ENCODE peak calls at places on chromosomes 16 and 17, in ten cellular contexts. One of them, this sample, is unnamed.

GRCh38 chr17:42409467-42410351 is 13.3 kb downstream of the CAVIN1 start:
- DNase-seq in stimulated activated CD8-positive, alpha-beta memory T cell treated with anti-CD3 and anti-CD28 coated beads, Interleukin-12 subunit alpha, Interleukin-12 subunit beta, amount 100 ng/mL, for 1 hour: no peak
- DNase-seq in activated CD4-positive, alpha-beta T cell treated with anti-CD3 and anti-CD28 coated beads for 4 hours: no peak
- DNase-seq in RCC 7860: peak
- DNase-seq in CD8-positive, alpha-beta memory T cell: no peak
- DNase-seq in T-cell: no peak
- DNase-seq in COR-L47: no peak
- DNase-seq in A172: peak
- DNase-seq in activated CD4-positive, CD25-positive, alpha-beta regulatory T cell: no peak
- DNase-seq in K562: no peak
- DNase-seq in this sample: no peak

GRCh38 chr16:57383276-57384247 is 11.3 kb downstream of the CX3CL1 start:
- DNase-seq in activated CD4-positive, alpha-beta T cell treated with anti-CD3 and anti-CD28 coated beads for 4 hours: no peak
- DNase-seq in K562: no peak
- DNase-seq in A172: peak
- DNase-seq in COR-L47: no peak
- DNase-seq in CD8-positive, alpha-beta memory T cell: no peak
- DNase-seq in stimulated activated CD8-positive, alpha-beta memory T cell treated with anti-CD3 and anti-CD28 coated beads, Interleukin-12 subunit alpha, Interleukin-12 subunit beta, amount 100 ng/mL, for 1 hour: no peak
- DNase-seq in activated CD4-positive, CD25-positive, alpha-beta regulatory T cell: no peak
- DNase-seq in RCC 7860: peak
- DNase-seq in T-cell: no peak
- DNase-seq in this sample: no peak

GRCh38 chr16:82322177-82322576 is 152.2 kb upstream of the MPHOSPH6 start:
- DNase-seq in activated CD4-positive, CD25-positive, alpha-beta regulatory T cell: no peak
- DNase-seq in stimulated activated CD8-positive, alpha-beta memory T cell treated with anti-CD3 and anti-CD28 coated beads, Interleukin-12 subunit alpha, Interleukin-12 subunit beta, amount 100 ng/mL, for 1 hour: no peak
- DNase-seq in RCC 7860: no peak
- DNase-seq in COR-L47: no peak
- DNase-seq in activated CD4-positive, alpha-beta T cell treated with anti-CD3 and anti-CD28 coated beads for 4 hours: no peak
- DNase-seq in K562: no peak
- DNase-seq in CD8-positive, alpha-beta memory T cell: no peak
- DNase-seq in A172: no peak
- DNase-seq in T-cell: no peak
- DNase-seq in this sample: no peak

GRCh38 chr17:48840441-48840840 is 9.6 kb downstream of the CALCOCO2 start:
- DNase-seq in K562: no peak
- DNase-seq in activated CD4-positive, CD25-positive, alpha-beta regulatory T cell: no peak
- DNase-seq in CD8-positive, alpha-beta memory T cell: no peak
- DNase-seq in T-cell: no peak
- DNase-seq in activated CD4-positive, alpha-beta T cell treated with anti-CD3 and anti-CD28 coated beads for 4 hours: no peak
- DNase-seq in COR-L47: no peak
- DNase-seq in RCC 7860: no peak
- DNase-seq in A172: no peak
- DNase-seq in stimulated activated CD8-positive, alpha-beta memory T cell treated with anti-CD3 and anti-CD28 coated beads, Interleukin-12 subunit alpha, Interleukin-12 subunit beta, amount 100 ng/mL, for 1 hour: no peak
- DNase-seq in this sample: no peak

GRCh38 chr16:58654456-58655214 is 25.0 kb upstream of the CNOT1 start:
- DNase-seq in COR-L47: no peak
- DNase-seq in stimulated activated CD8-positive, alpha-beta memory T cell treated with anti-CD3 and anti-CD28 coated beads, Interleukin-12 subunit alpha, Interleukin-12 subunit beta, amount 100 ng/mL, for 1 hour: no peak
- DNase-seq in A172: no peak
- DNase-seq in T-cell: no peak
- DNase-seq in K562: no peak
- DNase-seq in RCC 7860: no peak
- DNase-seq in CD8-positive, alpha-beta memory T cell: no peak
- DNase-seq in activated CD4-positive, alpha-beta T cell treated with anti-CD3 and anti-CD28 coated beads for 4 hours: no peak
- DNase-seq in activated CD4-positive, CD25-positive, alpha-beta regulatory T cell: no peak
- DNase-seq in this sample: no peak

GRCh38 chr16:24980077-24980793 is 34.9 kb downstream of the ARHGAP17 start:
- DNase-seq in activated CD4-positive, CD25-positive, alpha-beta regulatory T cell: no peak
- DNase-seq in T-cell: no peak
- DNase-seq in CD8-positive, alpha-beta memory T cell: no peak
- DNase-seq in activated CD4-positive, alpha-beta T cell treated with anti-CD3 and anti-CD28 coated beads for 4 hours: no peak
- DNase-seq in A172: no peak
- DNase-seq in COR-L47: no peak
- DNase-seq in stimulated activated CD8-positive, alpha-beta memory T cell treated with anti-CD3 and anti-CD28 coated beads, Interleukin-12 subunit alpha, Interleukin-12 subunit beta, amount 100 ng/mL, for 1 hour: no peak
- DNase-seq in RCC 7860: no peak
- DNase-seq in K562: no peak
- DNase-seq in this sample: peak

GRCh38 chr17:63974594-63975192 is 2.0 kb upstream of the SCN4A start:
- DNase-seq in K562: no peak
- DNase-seq in RCC 7860: peak
- DNase-seq in CD8-positive, alpha-beta memory T cell: no peak
- DNase-seq in activated CD4-positive, CD25-positive, alpha-beta regulatory T cell: no peak
- DNase-seq in stimulated activated CD8-positive, alpha-beta memory T cell treated with anti-CD3 and anti-CD28 coated beads, Interleukin-12 subunit alpha, Interleukin-12 subunit beta, amount 100 ng/mL, for 1 hour: no peak
- DNase-seq in activated CD4-positive, alpha-beta T cell treated with anti-CD3 and anti-CD28 coated beads for 4 hours: no peak
- DNase-seq in COR-L47: no peak
- DNase-seq in A172: peak
- DNase-seq in T-cell: no peak
- DNase-seq in this sample: no peak

GRCh38 chr16:57489229-57489628 is 2.9 kb upstream of the DOK4 start:
- DNase-seq in CD8-positive, alpha-beta memory T cell: no peak
- DNase-seq in stimulated activated CD8-positive, alpha-beta memory T cell treated with anti-CD3 and anti-CD28 coated beads, Interleukin-12 subunit alpha, Interleukin-12 subunit beta, amount 100 ng/mL, for 1 hour: no peak
- DNase-seq in activated CD4-positive, CD25-positive, alpha-beta regulatory T cell: no peak
- DNase-seq in RCC 7860: no peak
- DNase-seq in A172: no peak
- DNase-seq in COR-L47: no peak
- DNase-seq in K562: no peak
- DNase-seq in T-cell: no peak
- DNase-seq in activated CD4-positive, alpha-beta T cell treated with anti-CD3 and anti-CD28 coated beads for 4 hours: no peak
- DNase-seq in this sample: no peak

GRCh38 chr16:48365601-48366164 is 19.5 kb downstream of the SIAH1 start:
- DNase-seq in T-cell: peak
- DNase-seq in stimulated activated CD8-positive, alpha-beta memory T cell treated with anti-CD3 and anti-CD28 coated beads, Interleukin-12 subunit alpha, Interleukin-12 subunit beta, amount 100 ng/mL, for 1 hour: peak
- DNase-seq in RCC 7860: peak
- DNase-seq in COR-L47: peak
- DNase-seq in activated CD4-positive, CD25-positive, alpha-beta regulatory T cell: peak
- DNase-seq in activated CD4-positive, alpha-beta T cell treated with anti-CD3 and anti-CD28 coated beads for 4 hours: peak
- DNase-seq in CD8-positive, alpha-beta memory T cell: peak
- DNase-seq in K562: peak
- DNase-seq in A172: peak
- DNase-seq in this sample: peak

GRCh38 chr16:63978240-63978639 is 1143.6 kb downstream of the CDH11 start:
- DNase-seq in T-cell: no peak
- DNase-seq in activated CD4-positive, CD25-positive, alpha-beta regulatory T cell: no peak
- DNase-seq in CD8-positive, alpha-beta memory T cell: no peak
- DNase-seq in RCC 7860: no peak
- DNase-seq in COR-L47: no peak
- DNase-seq in stimulated activated CD8-positive, alpha-beta memory T cell treated with anti-CD3 and anti-CD28 coated beads, Interleukin-12 subunit alpha, Interleukin-12 subunit beta, amount 100 ng/mL, for 1 hour: no peak
- DNase-seq in activated CD4-positive, alpha-beta T cell treated with anti-CD3 and anti-CD28 coated beads for 4 hours: no peak
- DNase-seq in K562: no peak
- DNase-seq in A172: no peak
- DNase-seq in this sample: no peak

GRCh38 chr17:64345691-64346376 is 44.8 kb downstream of the PECAM1 start:
- DNase-seq in T-cell: no peak
- DNase-seq in RCC 7860: no peak
- DNase-seq in COR-L47: no peak
- DNase-seq in activated CD4-positive, CD25-positive, alpha-beta regulatory T cell: no peak
- DNase-seq in activated CD4-positive, alpha-beta T cell treated with anti-CD3 and anti-CD28 coated beads for 4 hours: no peak
- DNase-seq in stimulated activated CD8-positive, alpha-beta memory T cell treated with anti-CD3 and anti-CD28 coated beads, Interleukin-12 subunit alpha, Interleukin-12 subunit beta, amount 100 ng/mL, for 1 hour: no peak
- DNase-seq in A172: no peak
- DNase-seq in K562: no peak
- DNase-seq in CD8-positive, alpha-beta memory T cell: no peak
- DNase-seq in this sample: no peak

GRCh38 chr17:6654816-6655731 is 3.5 kb downstream of the C17orf100 start:
- DNase-seq in K562: no peak
- DNase-seq in A172: no peak
- DNase-seq in activated CD4-positive, alpha-beta T cell treated with anti-CD3 and anti-CD28 coated beads for 4 hours: no peak
- DNase-seq in CD8-positive, alpha-beta memory T cell: no peak
- DNase-seq in stimulated activated CD8-positive, alpha-beta memory T cell treated with anti-CD3 and anti-CD28 coated beads, Interleukin-12 subunit alpha, Interleukin-12 subunit beta, amount 100 ng/mL, for 1 hour: no peak
- DNase-seq in RCC 7860: no peak
- DNase-seq in activated CD4-positive, CD25-positive, alpha-beta regulatory T cell: no peak
- DNase-seq in COR-L47: peak
- DNase-seq in T-cell: no peak
- DNase-seq in this sample: no peak

GRCh38 chr16:68383858-68384257 is 64.5 kb downstream of the SMPD3 start:
- DNase-seq in COR-L47: no peak
- DNase-seq in activated CD4-positive, alpha-beta T cell treated with anti-CD3 and anti-CD28 coated beads for 4 hours: no peak
- DNase-seq in activated CD4-positive, CD25-positive, alpha-beta regulatory T cell: no peak
- DNase-seq in A172: no peak
- DNase-seq in CD8-positive, alpha-beta memory T cell: no peak
- DNase-seq in K562: no peak
- DNase-seq in T-cell: no peak
- DNase-seq in RCC 7860: no peak
- DNase-seq in stimulated activated CD8-positive, alpha-beta memory T cell treated with anti-CD3 and anti-CD28 coated beads, Interleukin-12 subunit alpha, Interleukin-12 subunit beta, amount 100 ng/mL, for 1 hour: no peak
- DNase-seq in this sample: no peak

GRCh38 chr16:15961060-15961511 is 11.7 kb downstream of the ABCC1 start:
- DNase-seq in A172: no peak
- DNase-seq in RCC 7860: no peak
- DNase-seq in stimulated activated CD8-positive, alpha-beta memory T cell treated with anti-CD3 and anti-CD28 coated beads, Interleukin-12 subunit alpha, Interleukin-12 subunit beta, amount 100 ng/mL, for 1 hour: peak
- DNase-seq in COR-L47: no peak
- DNase-seq in activated CD4-positive, CD25-positive, alpha-beta regulatory T cell: peak
- DNase-seq in K562: no peak
- DNase-seq in T-cell: peak
- DNase-seq in CD8-positive, alpha-beta memory T cell: peak
- DNase-seq in activated CD4-positive, alpha-beta T cell treated with anti-CD3 and anti-CD28 coated beads for 4 hours: peak
- DNase-seq in this sample: peak

GRCh38 chr17:71632328-71632727 is 488.5 kb upstream of the SOX9 start:
- DNase-seq in COR-L47: peak
- DNase-seq in activated CD4-positive, CD25-positive, alpha-beta regulatory T cell: no peak
- DNase-seq in activated CD4-positive, alpha-beta T cell treated with anti-CD3 and anti-CD28 coated beads for 4 hours: no peak
- DNase-seq in RCC 7860: peak
- DNase-seq in CD8-positive, alpha-beta memory T cell: no peak
- DNase-seq in stimulated activated CD8-positive, alpha-beta memory T cell treated with anti-CD3 and anti-CD28 coated beads, Interleukin-12 subunit alpha, Interleukin-12 subunit beta, amount 100 ng/mL, for 1 hour: no peak
- DNase-seq in T-cell: no peak
- DNase-seq in K562: no peak
- DNase-seq in A172: peak
- DNase-seq in this sample: no peak

GRCh38 chr17:38861399-38861843 is 7.9 kb upstream of the RPL23 start:
- DNase-seq in COR-L47: no peak
- DNase-seq in stimulated activated CD8-positive, alpha-beta memory T cell treated with anti-CD3 and anti-CD28 coated beads, Interleukin-12 subunit alpha, Interleukin-12 subunit beta, amount 100 ng/mL, for 1 hour: no peak
- DNase-seq in activated CD4-positive, alpha-beta T cell treated with anti-CD3 and anti-CD28 coated beads for 4 hours: no peak
- DNase-seq in RCC 7860: peak
- DNase-seq in CD8-positive, alpha-beta memory T cell: no peak
- DNase-seq in K562: peak
- DNase-seq in activated CD4-positive, CD25-positive, alpha-beta regulatory T cell: no peak
- DNase-seq in A172: peak
- DNase-seq in T-cell: no peak
- DNase-seq in this sample: peak

GRCh38 chr17:4170639-4171280 is 27.8 kb downstream of the CYB5D2 start:
- DNase-seq in stimulated activated CD8-positive, alpha-beta memory T cell treated with anti-CD3 and anti-CD28 coated beads, Interleukin-12 subunit alpha, Interleukin-12 subunit beta, amount 100 ng/mL, for 1 hour: no peak
- DNase-seq in K562: no peak
- DNase-seq in COR-L47: no peak
- DNase-seq in activated CD4-positive, CD25-positive, alpha-beta regulatory T cell: no peak
- DNase-seq in T-cell: no peak
- DNase-seq in RCC 7860: no peak
- DNase-seq in A172: no peak
- DNase-seq in activated CD4-positive, alpha-beta T cell treated with anti-CD3 and anti-CD28 coated beads for 4 hours: no peak
- DNase-seq in CD8-positive, alpha-beta memory T cell: no peak
- DNase-seq in this sample: no peak

GRCh38 chr16:1175566-1176279 is 22.8 kb downstream of the CACNA1H start:
- DNase-seq in T-cell: no peak
- DNase-seq in A172: peak
- DNase-seq in COR-L47: no peak
- DNase-seq in K562: no peak
- DNase-seq in CD8-positive, alpha-beta memory T cell: no peak
- DNase-seq in stimulated activated CD8-positive, alpha-beta memory T cell treated with anti-CD3 and anti-CD28 coated beads, Interleukin-12 subunit alpha, Interleukin-12 subunit beta, amount 100 ng/mL, for 1 hour: no peak
- DNase-seq in RCC 7860: peak
- DNase-seq in activated CD4-positive, alpha-beta T cell treated with anti-CD3 and anti-CD28 coated beads for 4 hours: no peak
- DNase-seq in activated CD4-positive, CD25-positive, alpha-beta regulatory T cell: no peak
- DNase-seq in this sample: no peak

GRCh38 chr17:30393911-30394867 is 15.5 kb downstream of the CPD start:
- DNase-seq in COR-L47: no peak
- DNase-seq in K562: no peak
- DNase-seq in RCC 7860: no peak
- DNase-seq in activated CD4-positive, CD25-positive, alpha-beta regulatory T cell: no peak
- DNase-seq in stimulated activated CD8-positive, alpha-beta memory T cell treated with anti-CD3 and anti-CD28 coated beads, Interleukin-12 subunit alpha, Interleukin-12 subunit beta, amount 100 ng/mL, for 1 hour: no peak
- DNase-seq in A172: no peak
- DNase-seq in CD8-positive, alpha-beta memory T cell: no peak
- DNase-seq in activated CD4-positive, alpha-beta T cell treated with anti-CD3 and anti-CD28 coated beads for 4 hours: no peak
- DNase-seq in T-cell: no peak
- DNase-seq in this sample: no peak

GRCh38 chr17:77571562-77571981 is 386.9 kb upstream of the TNRC6C start:
- DNase-seq in T-cell: peak
- DNase-seq in activated CD4-positive, alpha-beta T cell treated with anti-CD3 and anti-CD28 coated beads for 4 hours: no peak
- DNase-seq in stimulated activated CD8-positive, alpha-beta memory T cell treated with anti-CD3 and anti-CD28 coated beads, Interleukin-12 subunit alpha, Interleukin-12 subunit beta, amount 100 ng/mL, for 1 hour: peak
- DNase-seq in COR-L47: no peak
- DNase-seq in activated CD4-positive, CD25-positive, alpha-beta regulatory T cell: no peak
- DNase-seq in K562: peak
- DNase-seq in RCC 7860: no peak
- DNase-seq in A172: no peak
- DNase-seq in CD8-positive, alpha-beta memory T cell: no peak
- DNase-seq in this sample: no peak

GRCh38 chr17:3799181-3799627 is 1.8 kb downstream of the ITGAE start:
- DNase-seq in RCC 7860: no peak
- DNase-seq in A172: no peak
- DNase-seq in activated CD4-positive, alpha-beta T cell treated with anti-CD3 and anti-CD28 coated beads for 4 hours: no peak
- DNase-seq in K562: no peak
- DNase-seq in CD8-positive, alpha-beta memory T cell: no peak
- DNase-seq in T-cell: no peak
- DNase-seq in stimulated activated CD8-positive, alpha-beta memory T cell treated with anti-CD3 and anti-CD28 coated beads, Interleukin-12 subunit alpha, Interleukin-12 subunit beta, amount 100 ng/mL, for 1 hour: no peak
- DNase-seq in activated CD4-positive, CD25-positive, alpha-beta regulatory T cell: no peak
- DNase-seq in COR-L47: no peak
- DNase-seq in this sample: no peak

GRCh38 chr17:43014020-43014615 is 7.5 kb downstream of the IFI35 start:
- DNase-seq in activated CD4-positive, alpha-beta T cell treated with anti-CD3 and anti-CD28 coated beads for 4 hours: no peak
- DNase-seq in COR-L47: no peak
- DNase-seq in stimulated activated CD8-positive, alpha-beta memory T cell treated with anti-CD3 and anti-CD28 coated beads, Interleukin-12 subunit alpha, Interleukin-12 subunit beta, amount 100 ng/mL, for 1 hour: no peak
- DNase-seq in activated CD4-positive, CD25-positive, alpha-beta regulatory T cell: no peak
- DNase-seq in T-cell: no peak
- DNase-seq in A172: no peak
- DNase-seq in CD8-positive, alpha-beta memory T cell: no peak
- DNase-seq in K562: no peak
- DNase-seq in RCC 7860: no peak
- DNase-seq in this sample: no peak

GRCh38 chr16:4947722-4948503 is 10.2 kb upstream of the SEC14L5 start:
- DNase-seq in CD8-positive, alpha-beta memory T cell: no peak
- DNase-seq in T-cell: no peak
- DNase-seq in activated CD4-positive, CD25-positive, alpha-beta regulatory T cell: no peak
- DNase-seq in A172: peak
- DNase-seq in RCC 7860: no peak
- DNase-seq in activated CD4-positive, alpha-beta T cell treated with anti-CD3 and anti-CD28 coated beads for 4 hours: no peak
- DNase-seq in stimulated activated CD8-positive, alpha-beta memory T cell treated with anti-CD3 and anti-CD28 coated beads, Interleukin-12 subunit alpha, Interleukin-12 subunit beta, amount 100 ng/mL, for 1 hour: no peak
- DNase-seq in K562: no peak
- DNase-seq in COR-L47: peak
- DNase-seq in this sample: peak

GRCh38 chr17:78137392-78138203 is 7.0 kb downstream of the TMC8 start:
- DNase-seq in activated CD4-positive, alpha-beta T cell treated with anti-CD3 and anti-CD28 coated beads for 4 hours: no peak
- DNase-seq in RCC 7860: no peak
- DNase-seq in A172: no peak
- DNase-seq in T-cell: peak
- DNase-seq in stimulated activated CD8-positive, alpha-beta memory T cell treated with anti-CD3 and anti-CD28 coated beads, Interleukin-12 subunit alpha, Interleukin-12 subunit beta, amount 100 ng/mL, for 1 hour: no peak
- DNase-seq in CD8-positive, alpha-beta memory T cell: no peak
- DNase-seq in activated CD4-positive, CD25-positive, alpha-beta regulatory T cell: peak
- DNase-seq in COR-L47: no peak
- DNase-seq in K562: peak
- DNase-seq in this sample: peak

GRCh38 chr16:11783319-11784047 is 13.6 kb downstream of the ZC3H7A start:
- DNase-seq in A172: peak
- DNase-seq in COR-L47: no peak
- DNase-seq in activated CD4-positive, alpha-beta T cell treated with anti-CD3 and anti-CD28 coated beads for 4 hours: peak
- DNase-seq in T-cell: peak
- DNase-seq in stimulated activated CD8-positive, alpha-beta memory T cell treated with anti-CD3 and anti-CD28 coated beads, Interleukin-12 subunit alpha, Interleukin-12 subunit beta, amount 100 ng/mL, for 1 hour: no peak
- DNase-seq in activated CD4-positive, CD25-positive, alpha-beta regulatory T cell: peak
- DNase-seq in K562: peak
- DNase-seq in RCC 7860: peak
- DNase-seq in CD8-positive, alpha-beta memory T cell: peak
- DNase-seq in this sample: peak

GRCh38 chr17:77354721-77355455 is 214.1 kb downstream of the SEC14L1 start:
- DNase-seq in RCC 7860: peak
- DNase-seq in activated CD4-positive, CD25-positive, alpha-beta regulatory T cell: no peak
- DNase-seq in K562: no peak
- DNase-seq in COR-L47: no peak
- DNase-seq in A172: peak
- DNase-seq in CD8-positive, alpha-beta memory T cell: no peak
- DNase-seq in T-cell: no peak
- DNase-seq in activated CD4-positive, alpha-beta T cell treated with anti-CD3 and anti-CD28 coated beads for 4 hours: no peak
- DNase-seq in stimulated activated CD8-positive, alpha-beta memory T cell treated with anti-CD3 and anti-CD28 coated beads, Interleukin-12 subunit alpha, Interleukin-12 subunit beta, amount 100 ng/mL, for 1 hour: no peak
- DNase-seq in this sample: no peak

GRCh38 chr16:86854058-86854621 is 275.8 kb downstream of the FOXL1 start:
- DNase-seq in T-cell: no peak
- DNase-seq in K562: no peak
- DNase-seq in activated CD4-positive, alpha-beta T cell treated with anti-CD3 and anti-CD28 coated beads for 4 hours: no peak
- DNase-seq in A172: peak
- DNase-seq in RCC 7860: no peak
- DNase-seq in stimulated activated CD8-positive, alpha-beta memory T cell treated with anti-CD3 and anti-CD28 coated beads, Interleukin-12 subunit alpha, Interleukin-12 subunit beta, amount 100 ng/mL, for 1 hour: no peak
- DNase-seq in activated CD4-positive, CD25-positive, alpha-beta regulatory T cell: no peak
- DNase-seq in COR-L47: no peak
- DNase-seq in CD8-positive, alpha-beta memory T cell: no peak
- DNase-seq in this sample: no peak